ENCODE peak calls at places on chromosome 22, in eight cellular contexts. N is AG04450, D is A673, F is AG04449, V is esophagus muscularis mucosa, P is astrocyte, Y is transverse colon, E is lower lobe of right lung. L is an unnamed sample.

GRCh38 chr22:17112491-17113042 is 8.6 kb downstream of the TMEM121B start:
- DNase-seq in N (no peak), D (no peak), F (no peak), V (no peak), P (no peak), Y (no peak), E (no peak), L (no peak)

GRCh38 chr22:27452245-27452644 is 349.3 kb downstream of the MN1 start:
- DNase-seq in N (no peak), D (no peak), F (no peak), V (no peak), P (no peak), Y (no peak), E (no peak), L (no peak)

GRCh38 chr22:45154383-45154782 is 9.3 kb upstream of the NUP50 start:
- DNase-seq in N (no peak), D (no peak), F (no peak), V (no peak), P (peak; percentile 48), Y (no peak), E (no peak), L (no peak)

GRCh38 chr22:29580200-29580810 is 608 bp downstream of the NIPSNAP1 start:
- DNase-seq in N (no peak), D (no peak), F (no peak), V (no peak), P (no peak), Y (peak; percentile 33), E (no peak), L (no peak)

GRCh38 chr22:35195226-35195625 is 62.1 kb upstream of the HMGXB4 start:
- DNase-seq in N (no peak), D (no peak), F (no peak), V (no peak), P (no peak), Y (no peak), E (no peak), L (no peak)

GRCh38 chr22:32469799-32470212 is 4.8 kb upstream of the FBXO7 start:
- DNase-seq in N (peak; percentile 32), D (peak; percentile 41), F (peak; percentile 60), V (peak; percentile 82), P (peak; percentile 57), Y (peak; percentile 10), E (no peak), L (no peak)

GRCh38 chr22:19058713-19059451 is 63.3 kb downstream of the DGCR2 start:
- DNase-seq in N (no peak), D (no peak), F (no peak), V (no peak), P (no peak), Y (no peak), E (peak; percentile 36), L (no peak)

GRCh38 chr22:45233386-45233785 is 7.3 kb downstream of the KIAA0930 start:
- DNase-seq in N (no peak), D (no peak), F (no peak), V (no peak), P (no peak), Y (no peak), E (no peak), L (no peak)

GRCh38 chr22:30304495-30305244 is 15.4 kb upstream of the CASTOR1 start:
- DNase-seq in N (no peak), D (no peak), F (no peak), V (no peak), P (peak; percentile 33), Y (peak; percentile 63), E (no peak), L (no peak)

GRCh38 chr22:27258773-27259172 is 542.8 kb downstream of the MN1 start:
- DNase-seq in N (no peak), D (no peak), F (no peak), V (no peak), P (no peak), Y (no peak), E (no peak), L (no peak)

GRCh38 chr22:29369460-29369859 is 18.9 kb downstream of the AP1B1 start:
- DNase-seq in N (no peak), D (peak; percentile 93), F (no peak), V (no peak), P (peak; percentile 80), Y (peak; percentile 39), E (peak; percentile 65), L (peak; percentile 77)

GRCh38 chr22:27383896-27384295 is 417.7 kb downstream of the MN1 start:
- DNase-seq in N (no peak), D (no peak), F (no peak), V (no peak), P (no peak), Y (no peak), E (no peak), L (no peak)

GRCh38 chr22:33984211-33984610 is 63.9 kb upstream of the LARGE1 start:
- DNase-seq in N (no peak), D (no peak), F (no peak), V (peak; percentile 14), P (no peak), Y (no peak), E (no peak), L (no peak)

GRCh38 chr22:17875156-17875555 is 100.9 kb upstream of the BID start:
- DNase-seq in N (no peak), D (no peak), F (no peak), V (no peak), P (no peak), Y (no peak), E (no peak), L (no peak)

GRCh38 chr22:21632237-21632895 is at the start of gene CCDC116:
- DNase-seq in N (no peak), D (peak; percentile 91), F (no peak), V (no peak), P (no peak), Y (peak; percentile 44), E (peak; percentile 70), L (no peak)

GRCh38 chr22:25351631-25352293 is 132.3 kb downstream of the CRYBB2 start:
- DNase-seq in N (no peak), D (no peak), F (no peak), V (no peak), P (no peak), Y (no peak), E (no peak), L (no peak)

GRCh38 chr22:25353516-25354445 is 134.3 kb downstream of the CRYBB2 start:
- DNase-seq in N (no peak), D (no peak), F (no peak), V (no peak), P (no peak), Y (no peak), E (no peak), L (no peak)

GRCh38 chr22:25354456-25354855 is 135.0 kb downstream of the CRYBB2 start:
- DNase-seq in N (no peak), D (no peak), F (no peak), V (no peak), P (no peak), Y (no peak), E (no peak), L (no peak)

GRCh38 chr22:25350551-25350971 is 131.1 kb downstream of the CRYBB2 start:
- DNase-seq in N (no peak), D (no peak), F (no peak), V (no peak), P (no peak), Y (no peak), E (no peak), L (no peak)

GRCh38 chr22:25352294-25352680 is 132.8 kb downstream of the CRYBB2 start:
- DNase-seq in N (no peak), D (no peak), F (no peak), V (no peak), P (no peak), Y (no peak), E (no peak), L (no peak)
- H3K4me3 ChIP-seq in N (no peak overlapping the region), D (no peak overlapping the region), F (no peak overlapping the region), V (no peak overlapping the region), P (no peak overlapping the region), Y (no peak overlapping the region), E (no peak overlapping the region), L (no peak overlapping the region)

GRCh38 chr22:42343551-42344081 is 73.2 kb upstream of the TCF20 start:
- DNase-seq in N (no peak), D (peak; percentile 62), F (no peak), V (no peak), P (no peak), Y (no peak), E (no peak), L (no peak)

GRCh38 chr22:42341779-42342178 is 71.3 kb upstream of the TCF20 start:
- DNase-seq in N (no peak), D (no peak), F (no peak), V (no peak), P (no peak), Y (no peak), E (no peak), L (no peak)

GRCh38 chr22:42344391-42344861 is 74.0 kb upstream of the TCF20 start:
- DNase-seq in N (no peak), D (peak; percentile 71), F (no peak), V (no peak), P (peak; percentile 56), Y (no peak), E (no peak), L (no peak)

GRCh38 chr22:42342426-42343135 is 72.1 kb upstream of the TCF20 start:
- DNase-seq in N (no peak), D (no peak), F (no peak), V (no peak), P (no peak), Y (no peak), E (no peak), L (no peak)

DNA sequence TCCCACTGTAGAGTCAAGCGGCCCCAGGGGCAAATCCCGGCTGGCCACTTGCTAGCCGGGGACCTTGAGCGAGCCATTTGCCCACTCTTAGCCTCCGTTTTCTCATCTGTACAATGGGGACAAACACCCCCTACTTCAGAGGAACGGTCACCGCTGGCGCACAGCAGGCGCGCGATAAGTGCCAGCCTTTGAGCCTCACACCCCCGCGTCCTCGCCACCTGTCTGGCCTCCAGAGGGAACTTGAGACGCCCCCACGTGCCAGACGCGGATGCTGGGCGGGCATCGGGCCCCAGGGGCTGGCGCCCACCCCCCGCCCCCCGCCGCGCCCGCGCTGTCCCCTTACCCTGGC is 72.7 kb upstream of the TCF20 start:
- DNase-seq in N (no peak), D (peak; percentile 49), F (no peak), V (no peak), P (no peak), Y (no peak), E (no peak), L (no peak)
- H3K4me3 ChIP-seq in N (peak overlapping the region; percentile 58), D (peak overlapping the region; percentile 50), F (peak overlapping the region; percentile 53), V (peak overlapping the region; percentile 59), P (no peak overlapping the region), Y (peak overlapping the region; percentile 35), E (peak overlapping the region; percentile 46), L (peak overlapping the region; percentile 54)

DNA sequence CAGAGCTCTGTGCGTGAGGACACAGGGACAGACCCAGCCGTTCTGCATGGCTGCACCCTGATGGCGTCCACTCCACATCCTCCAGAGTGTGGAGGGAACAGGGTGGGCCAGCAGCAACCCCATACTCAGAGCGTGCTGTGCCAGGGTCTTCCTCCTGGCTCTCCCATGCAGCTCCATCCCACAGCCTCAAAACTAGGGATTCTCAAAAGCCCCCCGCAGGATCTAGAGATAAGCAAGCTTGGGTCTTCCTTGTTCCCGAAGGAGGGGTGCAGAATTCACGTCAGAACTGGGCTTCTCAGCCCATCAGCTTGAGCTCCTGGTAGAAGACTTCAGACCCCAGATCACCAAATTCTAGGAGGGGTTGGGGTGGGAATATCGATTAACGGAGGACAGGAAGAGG is 858.8 kb downstream of the TBC1D22A start:
- DNase-seq in N (no peak), D (no peak), F (no peak), V (peak; percentile 64), P (no peak), Y (no peak), E (no peak), L (no peak)
- H3K4me3 ChIP-seq in N (no peak overlapping the region), D (no peak overlapping the region), F (no peak overlapping the region), V (no peak overlapping the region), P (no peak overlapping the region), Y (no peak overlapping the region), E (no peak overlapping the region), L (no peak overlapping the region)

GRCh38 chr22:49052023-49052538 is 775.6 kb downstream of the BRD1 start:
- DNase-seq in N (no peak), D (no peak), F (no peak), V (no peak), P (peak; percentile 2), Y (no peak), E (no peak), L (peak; percentile 57)
- H3K4me3 ChIP-seq in N (peak overlapping the region; percentile 34), D (no peak overlapping the region), F (peak overlapping the region; percentile 62), V (peak overlapping the region; percentile 39), P (no peak overlapping the region), Y (no peak overlapping the region), E (peak overlapping the region; percentile 36), L (peak overlapping the region; percentile 4)